ENCODE peak calls at places on chromosomes 2 and 18, in five cellular contexts. T is Calu3, H is astrocyte, M is fibroblast of villous mesenchyme, C is fibroblast of lung. G is an unnamed sample.

GRCh38 chr2:45406626-45407025 is 204.4 kb downstream of the SRBD1 start:
- DNase-seq in T (no peak), H (no peak), M (peak; percentile 29), C (peak; percentile 18), G (no peak)

GRCh38 chr18:7953085-7953958 is 386.2 kb downstream of the PTPRM start:
- DNase-seq in H (no peak), C (no peak), T (no peak), M (no peak), G (no peak)

GRCh38 chr2:135230150-135230549 is 178.1 kb downstream of the RAB3GAP1 start:
- DNase-seq in M (no peak), H (no peak), C (no peak), T (no peak), G (no peak)

GRCh38 chr2:73297151-73297559 is 3.8 kb upstream of the EGR4 start:
- DNase-seq in C (no peak), M (no peak), T (no peak), H (no peak), G (no peak)

GRCh38 chr18:49849331-49850217 is 36.2 kb upstream of the ACAA2 start:
- DNase-seq in C (peak; percentile 94), H (peak; percentile 91), T (peak; percentile 96), M (peak; percentile 81), G (no peak)

GRCh38 chr18:40980171-40980570 is 974.9 kb upstream of the PIK3C3 start:
- DNase-seq in T (no peak), M (no peak), C (peak; percentile 4), H (peak; percentile 3), G (no peak)

GRCh38 chr18:25042641-25043051 is 309.3 kb downstream of the ZNF521 start:
- DNase-seq in H (no peak), C (no peak), T (no peak), M (peak; percentile 10), G (no peak)

GRCh38 chr2:20514596-20515269 is 67.9 kb downstream of the RHOB start:
- DNase-seq in M (peak; percentile 98), C (peak; percentile 99), T (peak; percentile 86), H (peak; percentile 98), G (no peak)

DNA sequence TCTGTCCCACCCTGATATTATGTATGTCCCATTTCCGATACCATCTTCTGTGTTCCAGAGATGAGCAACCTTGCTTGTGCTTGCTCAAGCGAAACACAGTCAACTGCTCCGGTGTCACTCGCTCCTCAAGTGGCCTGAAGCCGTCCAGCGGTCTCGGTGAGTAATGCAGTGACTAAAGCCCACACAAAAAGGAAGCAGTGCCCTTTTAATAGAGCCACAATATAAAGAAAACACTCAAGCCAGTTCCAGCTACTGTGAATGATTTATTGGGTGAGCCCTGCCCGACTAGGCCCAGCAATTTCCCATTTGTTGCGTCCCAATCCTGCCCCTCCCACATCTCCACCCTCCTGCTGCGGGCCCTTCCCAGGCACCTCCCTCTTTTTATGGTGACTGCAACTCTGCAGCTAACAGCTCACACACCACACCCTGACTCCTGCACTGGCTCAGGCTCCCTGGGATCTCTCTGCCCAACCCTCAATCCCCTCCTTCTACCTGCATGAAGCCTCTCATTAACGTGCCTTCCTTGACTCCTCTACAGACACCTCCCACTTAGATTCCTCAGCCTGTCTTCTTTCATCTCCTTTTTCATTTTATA is 44.2 kb upstream of the DSC1 start:
- DNase-seq in M (no peak), C (peak; percentile 81), H (peak; percentile 73), T (peak; percentile 92), G (no peak)
- TF ChIP-seq CTCF in M (no peak), C (no peak), H (no peak), T (peak; percentile 32), G (no peak)

GRCh38 chr2:65031341-65032015 is 24.7 kb upstream of the CEP68 start:
- DNase-seq in T (peak; percentile 2), H (no peak), C (no peak), M (no peak), G (no peak)

GRCh38 chr2:65030933-65031332 is 25.3 kb upstream of the CEP68 start:
- DNase-seq in M (no peak), T (no peak), H (no peak), C (no peak), G (no peak)

GRCh38 chr2:65032016-65032975 is 23.9 kb upstream of the CEP68 start:
- DNase-seq in C (no peak), M (no peak), H (no peak), T (no peak), G (no peak)

GRCh38 chr2:65035544-65035943 is 20.7 kb upstream of the CEP68 start:
- DNase-seq in C (no peak), M (no peak), H (no peak), T (no peak), G (no peak)

DNA sequence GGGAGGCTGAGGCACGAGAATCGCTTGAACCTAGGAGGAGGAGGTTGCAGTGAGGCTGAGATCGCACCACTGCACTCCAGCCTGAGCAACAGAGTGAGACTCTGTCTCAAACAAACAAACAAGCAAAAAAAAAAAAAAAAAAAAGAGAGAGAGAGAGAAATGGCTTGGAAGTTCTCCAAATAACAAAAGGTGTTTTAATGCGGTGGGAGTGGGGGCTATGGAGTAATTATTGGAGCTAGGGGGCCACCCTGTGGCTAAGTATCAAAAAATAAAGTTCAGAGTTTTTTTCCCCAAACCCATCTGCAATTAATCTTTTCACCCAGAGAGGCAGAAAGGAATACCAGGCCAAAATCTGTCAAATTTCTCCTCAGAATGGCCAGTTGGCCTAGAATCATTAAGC is 23.0 kb upstream of the CEP68 start:
- DNase-seq in C (no peak), H (no peak), T (peak; percentile 14), M (peak; percentile 10), G (no peak)
- TF ChIP-seq CTCF in C (no peak), H (no peak), T (no peak), M (peak; percentile 12), G (no peak)

GRCh38 chr2:162149940-162150339 is 2.1 kb downstream of the GCG start:
- DNase-seq in M (no peak), C (no peak), T (no peak), H (no peak), G (no peak)

GRCh38 chr2:162146906-162147305 is 5.1 kb downstream of the GCG start:
- DNase-seq in M (no peak), T (no peak), C (peak; percentile 33), H (peak; percentile 23), G (no peak)

GRCh38 chr2:162138310-162138709 is 13.7 kb downstream of the GCG start:
- DNase-seq in M (no peak), H (no peak), C (no peak), T (no peak), G (no peak)

GRCh38 chr2:162143969-162144368 is 8.1 kb downstream of the GCG start:
- DNase-seq in H (no peak), M (no peak), T (no peak), C (no peak), G (no peak)
- TF ChIP-seq CTCF in H (no peak), M (peak; percentile 17), T (no peak), C (no peak), G (no peak)

GRCh38 chr2:19158899-19159298 is 199.5 kb downstream of the OSR1 start:
- DNase-seq in H (no peak), M (no peak), T (no peak), C (peak; percentile 8), G (no peak)

DNA sequence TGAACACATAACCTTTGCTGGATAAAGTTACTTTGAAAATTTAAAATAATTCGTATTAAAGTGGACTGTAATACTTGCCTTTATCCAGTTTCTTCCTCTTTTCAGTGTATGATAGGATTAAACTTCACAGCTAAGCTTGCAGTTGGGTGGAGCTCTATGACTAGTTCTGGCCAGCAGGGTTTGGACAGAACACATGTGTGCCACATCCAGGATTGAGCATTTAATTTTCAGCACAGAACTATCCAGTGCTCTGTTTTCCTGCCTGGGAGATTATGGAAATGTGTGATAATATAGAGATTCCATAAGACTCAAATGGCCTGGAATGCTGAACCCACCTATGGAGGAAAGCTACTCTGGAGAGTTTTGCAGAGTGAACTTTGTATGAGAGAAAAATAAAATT is 200.2 kb downstream of the OSR1 start:
- DNase-seq in M (no peak), C (no peak), T (no peak), H (no peak), G (no peak)
- TF ChIP-seq CTCF in M (no peak), C (peak; percentile 13), T (no peak), H (no peak), G (no peak)

GRCh38 chr2:225512469-225512868 is 113.0 kb downstream of the NYAP2 start:
- DNase-seq in H (no peak), C (no peak), M (no peak), T (no peak), G (no peak)
- TF ChIP-seq CTCF in H (no peak), C (no peak), M (no peak), T (no peak), G (no peak)

DNA sequence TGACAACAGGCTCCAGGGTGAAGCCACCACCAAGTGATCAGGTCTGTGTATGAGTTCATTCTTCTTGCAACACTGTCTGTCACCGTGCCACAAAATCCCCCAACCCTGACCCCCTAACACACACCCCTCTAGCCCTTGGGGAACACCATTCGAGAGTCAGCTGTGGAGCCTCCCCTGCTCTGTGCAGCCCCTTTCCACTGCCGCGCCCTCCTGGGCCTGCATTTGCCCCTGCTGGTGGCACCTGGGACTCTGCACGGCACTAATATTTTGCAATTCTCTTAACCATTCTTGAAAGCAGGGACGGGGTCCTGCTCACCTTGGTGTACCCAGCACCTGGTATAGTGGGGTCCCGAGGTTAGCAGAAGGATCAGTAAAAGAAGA is 124.0 kb downstream of the HDAC4 start:
- DNase-seq in H (no peak), M (no peak), C (no peak), T (no peak), G (no peak)
- TF ChIP-seq CTCF in H (no peak), M (peak; percentile 16), C (no peak), T (no peak), G (no peak)

DNA sequence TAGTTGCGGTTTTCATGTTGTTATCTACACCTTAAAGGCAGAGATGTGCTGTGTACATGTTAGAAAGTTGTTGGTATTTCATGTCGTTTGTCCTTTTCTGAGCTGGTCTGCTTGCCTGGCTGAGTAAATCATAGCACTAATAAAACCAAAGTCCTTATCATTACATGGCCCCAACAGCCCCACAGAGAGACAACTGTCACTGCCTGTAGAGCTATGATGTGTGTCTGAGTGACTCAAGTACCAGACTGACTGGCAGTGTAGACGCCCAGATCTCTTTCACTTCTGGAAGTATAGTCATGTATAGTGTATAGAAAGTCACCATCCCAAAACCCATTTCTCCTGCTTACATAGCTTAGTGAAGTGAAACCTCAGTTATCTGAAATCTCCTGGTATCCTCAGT is 4.3 kb downstream of the SOCS6 start:
- DNase-seq in T (no peak), H (no peak), M (no peak), C (no peak), G (no peak)
- TF ChIP-seq CTCF in T (no peak), H (no peak), M (no peak), C (no peak), G (no peak)

GRCh38 chr2:95023222-95023597 is 2.3 kb upstream of the MAL start:
- DNase-seq in M (no peak), H (no peak), T (peak; percentile 45), C (no peak), G (no peak)
- TF ChIP-seq CTCF in M (no peak), H (no peak), T (peak; percentile 18), C (no peak), G (no peak)

G was measured in natural killer cell.